ENCODE peak calls at places on chromosomes 6 and 20, in eight cellular contexts. One of them, this sample, is unnamed.

GRCh38 chr6:39669943-39670342 is 55.3 kb downstream of the KIF6 start:
- DNase-seq in stomach: no peak
- DNase-seq in NCI-H774: no peak
- DNase-seq in left ventricle myocardium inferior: no peak
- DNase-seq in stimulated activated CD4-positive, alpha-beta T cell treated with anti-CD3 and anti-CD28 coated beads, Interleukin-4, amount 100 ng/mL, for 4 hours: no peak
- DNase-seq in substantia nigra: no peak
- DNase-seq in GM04503: no peak
- DNase-seq in lower leg skin: no peak
- DNase-seq in this sample: no peak

GRCh38 chr20:1472556-1473243 is 6.1 kb upstream of the NSFL1C start:
- DNase-seq in GM04503: no peak
- DNase-seq in stomach: no peak
- DNase-seq in NCI-H774: no peak
- DNase-seq in left ventricle myocardium inferior: no peak
- DNase-seq in stimulated activated CD4-positive, alpha-beta T cell treated with anti-CD3 and anti-CD28 coated beads, Interleukin-4, amount 100 ng/mL, for 4 hours: no peak
- DNase-seq in lower leg skin: no peak
- DNase-seq in substantia nigra: no peak
- DNase-seq in this sample: no peak

GRCh38 chr6:53244958-53245357 is 96.3 kb upstream of the GCM1 start:
- DNase-seq in GM04503: no peak
- DNase-seq in NCI-H774: no peak
- DNase-seq in stomach: no peak
- DNase-seq in stimulated activated CD4-positive, alpha-beta T cell treated with anti-CD3 and anti-CD28 coated beads, Interleukin-4, amount 100 ng/mL, for 4 hours: peak
- DNase-seq in substantia nigra: no peak
- DNase-seq in lower leg skin: no peak
- DNase-seq in left ventricle myocardium inferior: no peak
- DNase-seq in this sample: no peak

GRCh38 chr20:54980321-54980960 is 505.0 kb downstream of the DOK5 start:
- DNase-seq in GM04503: no peak
- DNase-seq in NCI-H774: peak
- DNase-seq in substantia nigra: no peak
- DNase-seq in stomach: no peak
- DNase-seq in lower leg skin: no peak
- DNase-seq in left ventricle myocardium inferior: no peak
- DNase-seq in stimulated activated CD4-positive, alpha-beta T cell treated with anti-CD3 and anti-CD28 coated beads, Interleukin-4, amount 100 ng/mL, for 4 hours: no peak
- DNase-seq in this sample: no peak

GRCh38 chr20:44083220-44083933 is 103.6 kb downstream of the JPH2 start:
- DNase-seq in NCI-H774: no peak
- DNase-seq in GM04503: no peak
- DNase-seq in lower leg skin: no peak
- DNase-seq in stimulated activated CD4-positive, alpha-beta T cell treated with anti-CD3 and anti-CD28 coated beads, Interleukin-4, amount 100 ng/mL, for 4 hours: no peak
- DNase-seq in substantia nigra: no peak
- DNase-seq in left ventricle myocardium inferior: peak
- DNase-seq in stomach: no peak
- DNase-seq in this sample: peak

GRCh38 chr6:102402635-102403329 is 1009.3 kb downstream of the GRIK2 start:
- DNase-seq in lower leg skin: no peak
- DNase-seq in GM04503: no peak
- DNase-seq in stimulated activated CD4-positive, alpha-beta T cell treated with anti-CD3 and anti-CD28 coated beads, Interleukin-4, amount 100 ng/mL, for 4 hours: no peak
- DNase-seq in NCI-H774: no peak
- DNase-seq in substantia nigra: no peak
- DNase-seq in stomach: no peak
- DNase-seq in left ventricle myocardium inferior: no peak
- DNase-seq in this sample: no peak

GRCh38 chr6:41591859-41592502 is 45.8 kb downstream of the FOXP4 start:
- DNase-seq in GM04503: no peak
- DNase-seq in substantia nigra: peak
- DNase-seq in stimulated activated CD4-positive, alpha-beta T cell treated with anti-CD3 and anti-CD28 coated beads, Interleukin-4, amount 100 ng/mL, for 4 hours: peak
- DNase-seq in left ventricle myocardium inferior: peak
- DNase-seq in stomach: peak
- DNase-seq in NCI-H774: peak
- DNase-seq in lower leg skin: peak
- DNase-seq in this sample: peak

GRCh38 chr20:18363708-18364107 is 75.4 kb downstream of the ZNF133 start:
- DNase-seq in substantia nigra: no peak
- DNase-seq in left ventricle myocardium inferior: no peak
- DNase-seq in NCI-H774: no peak
- DNase-seq in stomach: no peak
- DNase-seq in GM04503: no peak
- DNase-seq in lower leg skin: no peak
- DNase-seq in stimulated activated CD4-positive, alpha-beta T cell treated with anti-CD3 and anti-CD28 coated beads, Interleukin-4, amount 100 ng/mL, for 4 hours: no peak
- DNase-seq in this sample: no peak

GRCh38 chr6:35318200-35318844 is 20.7 kb downstream of the DEF6 start:
- DNase-seq in GM04503: no peak
- DNase-seq in left ventricle myocardium inferior: peak
- DNase-seq in lower leg skin: peak
- DNase-seq in stomach: peak
- DNase-seq in NCI-H774: peak
- DNase-seq in stimulated activated CD4-positive, alpha-beta T cell treated with anti-CD3 and anti-CD28 coated beads, Interleukin-4, amount 100 ng/mL, for 4 hours: no peak
- DNase-seq in substantia nigra: no peak
- DNase-seq in this sample: peak

GRCh38 chr6:6688283-6688682 is 99.8 kb downstream of the LY86 start:
- DNase-seq in stomach: peak
- DNase-seq in substantia nigra: no peak
- DNase-seq in lower leg skin: no peak
- DNase-seq in NCI-H774: peak
- DNase-seq in left ventricle myocardium inferior: no peak
- DNase-seq in GM04503: no peak
- DNase-seq in stimulated activated CD4-positive, alpha-beta T cell treated with anti-CD3 and anti-CD28 coated beads, Interleukin-4, amount 100 ng/mL, for 4 hours: no peak
- DNase-seq in this sample: no peak

GRCh38 chr6:161199845-161200244 is 74.0 kb downstream of the AGPAT4 start:
- DNase-seq in lower leg skin: no peak
- DNase-seq in stomach: no peak
- DNase-seq in stimulated activated CD4-positive, alpha-beta T cell treated with anti-CD3 and anti-CD28 coated beads, Interleukin-4, amount 100 ng/mL, for 4 hours: no peak
- DNase-seq in NCI-H774: no peak
- DNase-seq in substantia nigra: no peak
- DNase-seq in GM04503: no peak
- DNase-seq in left ventricle myocardium inferior: no peak
- DNase-seq in this sample: no peak